ENCODE peak calls at places on chromosomes 12 and 14, in six cellular contexts. H, I, P, E, S and O are unnamed samples.

GRCh38 chr12:14111230-14111865 is 129.9 kb upstream of the GRIN2B start:
- DNase-seq in H (no peak), I (no peak), P (no peak), E (peak), S (no peak), O (no peak)

GRCh38 chr12:2382391-2383155 is 329.8 kb downstream of the CACNA1C start:
- DNase-seq in H (no peak), I (no peak), P (peak), E (no peak), S (no peak), O (no peak)

GRCh38 chr14:89359477-89360222 is 57.4 kb downstream of the FOXN3 start:
- DNase-seq in H (no peak), I (no peak), P (no peak), E (no peak), S (no peak), O (no peak)

GRCh38 chr14:67270354-67270753 is 29.1 kb downstream of the PALS1 start:
- DNase-seq in H (no peak), I (no peak), P (peak), E (no peak), S (no peak), O (no peak)

GRCh38 chr12:34400986-34401658 is 378.8 kb downstream of the ALG10 start:
- DNase-seq in H (peak), I (no peak), P (no peak), E (no peak), S (peak), O (peak)

GRCh38 chr12:122395319-122395718 is 27.1 kb downstream of the CLIP1 start:
- DNase-seq in H (no peak), I (peak), P (peak), E (no peak), S (no peak), O (no peak)

GRCh38 chr12:57611116-57611809 is at the start of gene ARHGEF25:
- DNase-seq in H (no peak), I (no peak), P (peak), E (peak), S (peak), O (peak)

GRCh38 chr12:10069099-10069498 is 29.7 kb downstream of the CLEC1A start:
- DNase-seq in H (no peak), I (peak), P (no peak), E (no peak), S (no peak), O (no peak)

GRCh38 chr12:119036878-119037493 is 55.6 kb downstream of the SRRM4 start:
- DNase-seq in H (no peak), I (no peak), P (peak), E (peak), S (no peak), O (peak)

GRCh38 chr12:109027767-109028166 is 6.9 kb upstream of the SVOP start:
- DNase-seq in H (no peak), I (peak), P (peak), E (no peak), S (no peak), O (no peak)

GRCh38 chr14:102086346-102086971 is 385 bp downstream of the HSP90AA1 start:
- DNase-seq in H (no peak), I (peak), P (peak), E (no peak), S (no peak), O (no peak)

GRCh38 chr12:31715283-31715825 is 13.5 kb downstream of the AMN1 start:
- DNase-seq in H (no peak), I (no peak), P (peak), E (peak), S (no peak), O (no peak)

GRCh38 chr12:118714051-118714460 is 267.3 kb upstream of the SRRM4 start:
- DNase-seq in H (no peak), I (no peak), P (no peak), E (peak), S (no peak), O (no peak)

GRCh38 chr12:28631831-28632230 is 441.6 kb downstream of the CCDC91 start:
- DNase-seq in H (no peak), I (no peak), P (peak), E (no peak), S (no peak), O (no peak)

GRCh38 chr12:123942277-123942653 is 30.4 kb downstream of the CCDC92 start:
- DNase-seq in H (no peak), I (peak), P (peak), E (no peak), S (no peak), O (no peak)

GRCh38 chr12:45409966-45410365 is 194.1 kb downstream of the ANO6 start:
- DNase-seq in H (no peak), I (peak), P (peak), E (no peak), S (no peak), O (no peak)

GRCh38 chr14:45838597-45838996 is 585.6 kb upstream of the MIS18BP1 start:
- DNase-seq in H (no peak), I (no peak), P (no peak), E (no peak), S (no peak), O (no peak)
- TF ChIP-seq CTCF in H (no peak), I (peak), P (no peak), E (no peak), S (no peak), O (no peak)

DNA sequence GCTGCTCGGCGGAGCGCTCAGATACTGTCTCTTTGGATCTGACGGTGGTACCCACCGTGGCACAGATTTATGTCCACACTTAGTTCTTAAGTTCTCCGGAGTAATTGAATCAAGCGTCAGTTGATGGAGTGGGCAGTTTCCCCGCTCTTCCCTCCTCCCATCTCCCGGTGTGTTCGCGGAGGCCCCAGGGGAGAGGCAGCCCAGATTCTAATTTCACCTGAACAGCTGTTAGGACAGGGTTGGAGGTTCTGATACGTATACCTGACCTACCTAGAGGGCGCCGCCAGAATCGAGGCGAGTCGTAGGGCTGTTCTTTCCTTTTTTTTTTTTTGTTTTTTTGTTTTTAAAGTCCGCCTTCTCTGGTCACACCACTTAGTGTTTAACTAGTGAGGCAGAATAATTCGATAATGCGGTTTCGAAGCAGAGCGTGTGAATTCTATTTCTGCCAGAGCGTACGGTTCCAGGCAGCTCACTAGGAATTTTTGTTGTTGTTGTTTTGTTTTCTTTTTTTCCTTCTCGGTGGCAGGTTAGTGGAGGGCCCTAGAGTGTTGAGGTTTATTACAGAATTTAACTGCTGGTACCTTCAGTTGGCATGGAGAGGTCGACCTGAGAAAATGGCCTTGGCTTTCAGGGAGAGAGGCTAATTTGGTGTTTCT is 22.3 kb upstream of the GNS start:
- DNase-seq in H (no peak), I (no peak), P (no peak), E (peak), S (no peak), O (peak)
- TF ChIP-seq CTCF in H (no peak), I (no peak), P (no peak), E (no peak), S (no peak), O (no peak)

GRCh38 chr12:116276433-116277216 is 868 bp downstream of the MED13L start:
- DNase-seq in H (peak), I (peak), P (peak), E (peak), S (peak), O (peak)

GRCh38 chr12:116278667-116279066 is 1.2 kb upstream of the MED13L start:
- DNase-seq in H (no peak), I (no peak), P (no peak), E (no peak), S (peak), O (no peak)

GRCh38 chr12:116278259-116278595 is 734 bp upstream of the MED13L start:
- DNase-seq in H (no peak), I (no peak), P (no peak), E (no peak), S (no peak), O (no peak)

GRCh38 chr12:116274552-116275375 is 2.7 kb downstream of the MED13L start:
- DNase-seq in H (no peak), I (no peak), P (no peak), E (no peak), S (no peak), O (no peak)

DNA sequence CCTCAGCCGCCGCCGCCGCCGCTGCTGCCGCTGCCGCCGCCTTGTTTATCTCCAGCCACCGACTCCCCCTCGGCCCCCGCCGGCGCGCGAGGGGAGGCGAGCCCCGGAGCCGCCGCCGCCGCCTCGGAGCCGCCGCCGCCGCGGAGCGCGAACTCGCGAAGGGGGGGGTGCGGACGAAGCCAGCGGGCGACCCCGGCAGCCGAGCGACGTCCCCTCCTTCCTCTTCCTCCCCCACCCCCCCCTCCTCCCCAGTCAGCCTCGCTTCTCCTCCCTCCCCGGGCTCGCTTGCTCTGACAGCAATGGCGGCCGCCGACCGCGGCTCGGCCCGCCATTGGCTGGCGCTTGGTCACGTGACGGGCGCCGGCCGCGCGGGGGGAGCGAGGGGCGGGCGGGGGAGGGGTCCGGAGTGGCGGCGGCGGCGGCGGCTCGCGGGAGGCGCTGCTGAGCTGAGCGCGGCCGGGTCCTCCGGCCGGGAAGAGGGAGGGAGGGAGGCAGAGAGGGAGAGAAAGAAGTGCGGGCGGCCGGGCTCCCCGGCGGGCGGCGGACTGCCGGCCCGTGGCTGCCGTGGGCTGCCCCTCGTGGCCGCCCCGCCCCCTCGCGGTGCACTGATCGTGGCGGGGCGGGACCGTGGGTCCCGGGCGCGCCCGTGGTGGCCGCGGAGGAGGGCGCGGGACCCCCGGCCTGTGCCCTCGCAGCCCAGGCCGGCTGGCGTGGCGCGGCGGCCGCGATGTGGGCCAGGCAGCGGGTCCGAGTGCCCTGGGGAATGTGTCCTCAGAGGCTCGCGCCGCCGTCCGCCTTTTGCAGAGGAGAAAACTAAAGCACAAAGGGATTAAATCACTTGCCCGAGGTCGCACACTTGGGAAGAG is at the start of gene MED13L:
- DNase-seq in H (peak), I (peak), P (peak), E (peak), S (peak), O (peak)
- TF ChIP-seq CTCF in H (no peak), I (peak), P (no peak), E (no peak), S (no peak), O (no peak)

GRCh38 chr12:99911076-99911475 is 73.7 kb downstream of the ANKS1B start:
- DNase-seq in H (no peak), I (peak), P (peak), E (peak), S (no peak), O (no peak)

GRCh38 chr12:99906786-99907185 is 78.0 kb downstream of the ANKS1B start:
- DNase-seq in H (no peak), I (no peak), P (no peak), E (no peak), S (no peak), O (no peak)

GRCh38 chr12:99910342-99910741 is 74.4 kb downstream of the ANKS1B start:
- DNase-seq in H (no peak), I (no peak), P (peak), E (no peak), S (no peak), O (no peak)

GRCh38 chr12:99911967-99912366 is 72.8 kb downstream of the ANKS1B start:
- DNase-seq in H (no peak), I (peak), P (peak), E (no peak), S (no peak), O (no peak)

GRCh38 chr12:99907210-99907609 is 77.5 kb downstream of the ANKS1B start:
- DNase-seq in H (no peak), I (no peak), P (no peak), E (no peak), S (no peak), O (no peak)
- TF ChIP-seq CTCF in H (no peak), I (no peak), P (no peak), E (no peak), S (no peak), O (no peak)

GRCh38 chr12:71691504-71692129 is 5.7 kb downstream of the TMEM19 start:
- DNase-seq in H (no peak), I (no peak), P (no peak), E (no peak), S (no peak), O (peak)

GRCh38 chr12:71694099-71694820 is 8.4 kb downstream of the TMEM19 start:
- DNase-seq in H (no peak), I (no peak), P (no peak), E (no peak), S (no peak), O (no peak)

GRCh38 chr12:71688961-71689570 is 3.2 kb downstream of the TMEM19 start:
- DNase-seq in H (no peak), I (no peak), P (no peak), E (no peak), S (no peak), O (no peak)

GRCh38 chr12:71695782-71696181 is 9.9 kb downstream of the TMEM19 start:
- DNase-seq in H (no peak), I (no peak), P (no peak), E (no peak), S (no peak), O (no peak)

DNA sequence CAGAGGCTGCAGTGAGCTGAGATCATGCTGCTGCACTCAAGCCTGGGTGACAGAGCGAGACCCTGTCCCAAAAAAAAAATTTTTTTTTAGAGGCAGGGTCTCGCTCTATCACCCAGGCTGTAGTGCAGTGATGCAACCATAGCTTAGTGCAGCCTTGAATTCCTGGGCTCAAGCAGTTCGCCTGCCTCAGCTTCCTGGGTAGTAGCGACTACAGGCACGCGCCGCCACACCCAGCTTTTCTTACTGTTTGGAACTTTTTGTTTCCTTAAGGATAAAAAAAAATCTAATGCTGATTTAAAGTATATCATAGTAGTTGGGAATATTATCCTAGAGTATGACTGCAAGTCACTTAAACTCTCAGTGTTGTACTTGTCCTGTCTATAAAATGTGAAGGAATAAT is 7.2 kb downstream of the TMEM19 start:
- DNase-seq in H (no peak), I (no peak), P (no peak), E (no peak), S (no peak), O (no peak)
- TF ChIP-seq CTCF in H (no peak), I (no peak), P (no peak), E (no peak), S (no peak), O (no peak)